ENCODE peak calls at places on chromosomes 4 and X, in five cellular contexts. N, Q, D, E and X are unnamed samples.

GRCh38 chr4:128917781-128918180 is 108.3 kb downstream of the JADE1 start:
- DNase-seq in N (no peak), Q (no peak), D (no peak), E (no peak), X (no peak)

GRCh38 chr4:90958256-90958895 is 831.2 kb downstream of the CCSER1 start:
- DNase-seq in N (no peak), Q (no peak), D (peak), E (peak), X (no peak)

GRCh38 chrX:123835661-123836371 is 24.0 kb upstream of the XIAP start:
- DNase-seq in N (peak), Q (no peak), D (no peak), E (peak), X (no peak)

GRCh38 chr4:79611026-79611425 is 203.0 kb upstream of the GK2 start:
- DNase-seq in N (no peak), Q (no peak), D (no peak), E (no peak), X (no peak)

GRCh38 chr4:568351-568652 is 7.8 kb downstream of the TMEM271 start:
- DNase-seq in N (no peak), Q (no peak), D (no peak), E (no peak), X (no peak)

GRCh38 chrX:48683411-48683982 is at the start of gene WAS:
- DNase-seq in N (no peak), Q (no peak), D (no peak), E (no peak), X (no peak)

GRCh38 chr4:180664766-180665368 is 1578.3 kb upstream of the TENM3 start:
- DNase-seq in N (peak), Q (peak), D (peak), E (peak), X (peak)

GRCh38 chr4:7831330-7831729 is 108.3 kb downstream of the AFAP1 start:
- DNase-seq in N (peak), Q (no peak), D (peak), E (no peak), X (no peak)

GRCh38 chr4:124111411-124111810 is 601.1 kb downstream of the ANKRD50 start:
- DNase-seq in N (no peak), Q (no peak), D (no peak), E (no peak), X (no peak)